ENCODE peak calls at places on chromosomes 3 and 15, in six cellular contexts. L is adrenal gland, H is H9, B is transverse colon, O is fibroblast of lung, M is H1. X is an unnamed sample. For H3K4me1, the result is how much of the 10 kb centered on the place peaks cover.

GRCh38 chr3:118850687-118851086 is 184.0 kb downstream of the IGSF11 start:
- DNase-seq in L (no peak), H (no peak), B (no peak), O (no peak), M (no peak), X (no peak)

GRCh38 chr3:50444213-50444612 is 59.2 kb downstream of the CACNA2D2 start:
- DNase-seq in L (no peak), H (no peak), B (no peak), O (no peak), M (no peak), X (no peak)

GRCh38 chr3:52004158-52004787 is 8.6 kb upstream of the RPL29 start:
- DNase-seq in L (no peak), H (peak), B (no peak), O (peak), M (no peak), X (no peak)

GRCh38 chr15:77021803-77022381 is 27.0 kb downstream of the PSTPIP1 start:
- DNase-seq in L (no peak), H (no peak), B (no peak), O (peak), M (no peak), X (no peak)

GRCh38 chr3:9649791-9650521 is 651 bp downstream of the MTMR14 start:
- DNase-seq in L (no peak), H (no peak), B (no peak), O (no peak), M (no peak), X (peak)

GRCh38 chr3:97823503-97824004 is 1.7 kb downstream of the CRYBG3 start:
- DNase-seq in L (no peak), H (no peak), B (no peak), O (peak), M (no peak), X (no peak)

GRCh38 chr3:131349946-131350347 is 31.6 kb upstream of the NUDT16 start:
- DNase-seq in L (peak), H (no peak), B (no peak), O (peak), M (no peak), X (peak)

GRCh38 chr15:42736178-42736792 is 643 bp downstream of the CDAN1 start:
- DNase-seq in L (no peak), H (no peak), B (no peak), O (peak), M (no peak), X (no peak)

GRCh38 chr3:144687862-144688261 is 716.2 kb downstream of the DIPK2A start:
- DNase-seq in L (no peak), H (peak), B (no peak), O (no peak), M (peak), X (no peak)

GRCh38 chr15:73382131-73382530 is 13.4 kb upstream of the HCN4 start:
- DNase-seq in L (no peak), H (no peak), B (no peak), O (no peak), M (no peak), X (no peak)

GRCh38 chr15:73386238-73386637 is 17.5 kb upstream of the HCN4 start:
- DNase-seq in L (no peak), H (no peak), B (no peak), O (no peak), M (no peak), X (no peak)

GRCh38 chr15:73385205-73385604 is 16.4 kb upstream of the HCN4 start:
- DNase-seq in L (no peak), H (no peak), B (no peak), O (no peak), M (no peak), X (no peak)

GRCh38 chr15:73380661-73381060 is 11.9 kb upstream of the HCN4 start:
- DNase-seq in L (no peak), H (no peak), B (no peak), O (no peak), M (no peak), X (no peak)

DNA sequence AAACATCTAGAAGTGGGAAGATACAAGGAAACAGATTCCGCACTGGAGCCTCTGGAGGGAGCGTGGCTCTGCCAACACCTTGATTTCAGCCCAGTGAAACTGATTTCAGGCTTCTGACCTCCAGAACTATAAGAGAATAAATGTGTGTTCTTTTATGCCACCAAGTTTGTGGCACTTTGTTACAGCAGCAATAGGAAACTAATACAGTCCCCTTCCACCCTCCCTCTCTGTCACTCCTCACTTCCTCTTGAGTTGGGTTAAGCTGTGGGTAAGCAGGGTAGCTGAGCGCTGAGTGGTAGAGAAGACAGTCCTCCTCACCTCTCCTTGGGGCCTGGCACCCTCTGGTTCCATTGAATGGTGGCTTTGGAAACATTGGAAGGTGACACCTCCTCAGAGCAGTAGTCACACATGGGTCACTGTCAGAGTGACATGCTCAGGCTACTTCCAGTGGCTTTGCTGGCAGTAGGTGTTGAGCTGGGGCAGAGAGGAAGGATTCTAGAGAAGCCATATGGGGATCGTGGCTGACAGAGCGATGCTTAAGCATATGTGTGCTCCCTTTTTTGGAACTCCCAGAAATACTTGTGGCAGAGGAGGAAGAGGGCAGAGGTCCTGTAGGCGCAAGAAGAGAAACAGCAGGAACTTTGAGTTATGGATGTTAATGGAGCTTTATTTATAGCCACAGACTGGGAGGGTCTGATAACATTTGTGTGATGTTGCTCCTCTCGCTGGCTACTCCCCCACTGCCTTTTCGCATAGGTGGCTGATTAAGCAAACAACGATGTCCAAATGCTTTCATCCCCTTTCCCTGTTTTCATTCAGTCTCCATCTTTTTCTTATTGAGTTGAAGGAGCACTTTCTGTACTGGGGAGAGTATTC is 14.8 kb upstream of the HCN4 start:
- DNase-seq in L (no peak), H (no peak), B (no peak), O (no peak), M (no peak), X (no peak)
- H3K27ac ChIP-seq in L (no peak), H (no peak), B (no peak), O (no peak), M (no peak), X (no peak)

DNA sequence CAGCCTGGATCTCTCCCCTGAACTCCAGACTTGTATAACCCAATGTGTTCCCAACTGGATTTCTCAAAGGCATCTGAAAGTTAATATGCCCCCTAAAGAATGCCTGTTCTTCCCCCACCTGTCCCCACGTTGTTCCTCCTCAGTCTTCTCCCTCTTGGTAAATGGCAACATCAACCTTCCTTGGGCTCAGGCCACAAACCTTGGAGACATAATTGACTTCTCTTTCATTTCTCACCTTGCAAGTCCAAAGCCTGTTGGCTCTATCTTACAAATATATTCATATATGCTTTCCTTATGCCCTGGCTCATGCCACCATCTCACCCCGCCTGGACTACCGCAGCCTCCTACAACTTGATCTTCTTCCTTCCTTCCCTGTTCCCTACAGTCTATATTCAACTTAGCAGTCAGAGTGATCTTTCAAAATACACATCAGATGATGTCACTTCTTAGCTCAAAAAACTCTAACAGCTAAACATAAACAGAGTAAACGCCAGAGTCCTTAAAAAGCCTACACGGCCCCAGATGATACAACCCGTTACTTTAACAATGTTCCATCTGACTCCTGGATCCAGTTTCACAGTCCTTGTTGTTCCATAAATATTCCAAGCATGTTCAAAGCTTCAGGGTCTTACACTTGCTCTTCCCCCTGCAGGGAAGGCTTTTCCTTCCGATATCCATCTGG is 66.2 kb downstream of the ETV5 start:
- DNase-seq in L (no peak), H (no peak), B (no peak), O (peak), M (no peak), X (no peak)
- H3K4me1 ChIP-seq in L (under half), H (under half), B (under half), O (under half), M (under half), X (under half)

GRCh38 chr3:47799733-47800132 is 3.2 kb upstream of the DHX30 start:
- DNase-seq in L (no peak), H (peak), B (no peak), O (no peak), M (no peak), X (no peak)
- TF ChIP-seq CTCF in L (no peak), H (peak), B (no peak), O (peak), M (peak), X (peak)

GRCh38 chr3:72907851-72908620 is 20.2 kb downstream of the GXYLT2 start:
- DNase-seq in L (peak), H (no peak), B (no peak), O (peak), M (no peak), X (peak)
- H3K27ac ChIP-seq in L (no peak), H (no peak), B (peak), O (no peak), M (no peak), X (no peak)

GRCh38 chr15:73932381-73933191 is 6.3 kb downstream of the LOXL1 start:
- DNase-seq in L (no peak), H (no peak), B (no peak), O (no peak), M (no peak), X (no peak)
- H3K4me1 ChIP-seq in L (under half), H (under half), B (under half), O (under half), M (under half), X (under half)